ENCODE peak calls at places on chromosomes 11 and 22, in five cellular contexts. One of them, this sample, is unnamed.

GRCh38 chr11:1197431-1197885 is 25.4 kb upstream of the MUC5B start:
- DNase-seq in RWPE1: no peak
- DNase-seq in PC-3: no peak
- DNase-seq in brain microvascular endothelial cell: no peak
- DNase-seq in activated B cell treated with CpG ODN at 0.5 μM for 24 hours: no peak
- DNase-seq in this sample: no peak

GRCh38 chr22:38612217-38613006 is 42.4 kb upstream of the DMC1 start:
- DNase-seq in RWPE1: no peak
- DNase-seq in PC-3: no peak
- DNase-seq in brain microvascular endothelial cell: no peak
- DNase-seq in activated B cell treated with CpG ODN at 0.5 μM for 24 hours: no peak
- DNase-seq in this sample: no peak

GRCh38 chr11:85094795-85095194 is 532.3 kb downstream of the DLG2 start:
- DNase-seq in RWPE1: no peak
- DNase-seq in PC-3: no peak
- DNase-seq in brain microvascular endothelial cell: no peak
- DNase-seq in activated B cell treated with CpG ODN at 0.5 μM for 24 hours: no peak
- DNase-seq in this sample: no peak

GRCh38 chr11:115961168-115962003 is 457.2 kb upstream of the CADM1 start:
- DNase-seq in RWPE1: no peak
- DNase-seq in PC-3: no peak
- DNase-seq in brain microvascular endothelial cell: no peak
- DNase-seq in activated B cell treated with CpG ODN at 0.5 μM for 24 hours: no peak
- DNase-seq in this sample: no peak

GRCh38 chr22:42680648-42681047 is 31.5 kb upstream of the CYB5R3 start:
- DNase-seq in RWPE1: peak; percentile 86
- DNase-seq in PC-3: peak; percentile 96
- DNase-seq in brain microvascular endothelial cell: peak; percentile 94
- DNase-seq in activated B cell treated with CpG ODN at 0.5 μM for 24 hours: no peak
- DNase-seq in this sample: no peak

GRCh38 chr11:76641905-76642304 is 28.6 kb downstream of the LRRC32 start:
- DNase-seq in RWPE1: no peak
- DNase-seq in PC-3: no peak
- DNase-seq in brain microvascular endothelial cell: no peak
- DNase-seq in activated B cell treated with CpG ODN at 0.5 μM for 24 hours: no peak
- DNase-seq in this sample: no peak

GRCh38 chr22:45235851-45236342 is 4.8 kb downstream of the KIAA0930 start:
- DNase-seq in RWPE1: no peak
- DNase-seq in PC-3: no peak
- DNase-seq in brain microvascular endothelial cell: no peak
- DNase-seq in activated B cell treated with CpG ODN at 0.5 μM for 24 hours: peak; percentile 34
- DNase-seq in this sample: no peak

GRCh38 chr11:102620858-102621561 is 4.1 kb downstream of the MMP20 start:
- DNase-seq in RWPE1: no peak
- DNase-seq in PC-3: peak; percentile 49
- DNase-seq in brain microvascular endothelial cell: peak; percentile 80
- DNase-seq in activated B cell treated with CpG ODN at 0.5 μM for 24 hours: no peak
- DNase-seq in this sample: no peak

GRCh38 chr11:123439616-123440015 is 9.5 kb downstream of the GRAMD1B start:
- DNase-seq in RWPE1: no peak
- DNase-seq in PC-3: peak; percentile 28
- DNase-seq in brain microvascular endothelial cell: no peak
- DNase-seq in activated B cell treated with CpG ODN at 0.5 μM for 24 hours: no peak
- DNase-seq in this sample: no peak

GRCh38 chr11:100619484-100619883 is 67.6 kb upstream of the ARHGAP42 start:
- DNase-seq in RWPE1: no peak
- DNase-seq in PC-3: peak; percentile 59
- DNase-seq in brain microvascular endothelial cell: peak; percentile 53
- DNase-seq in activated B cell treated with CpG ODN at 0.5 μM for 24 hours: no peak
- DNase-seq in this sample: no peak

GRCh38 chr11:125892071-125892470 is 4.6 kb downstream of the HYLS1 start:
- DNase-seq in RWPE1: no peak
- DNase-seq in PC-3: peak; percentile 97
- DNase-seq in brain microvascular endothelial cell: no peak
- DNase-seq in activated B cell treated with CpG ODN at 0.5 μM for 24 hours: no peak
- DNase-seq in this sample: no peak

GRCh38 chr22:35476341-35476740 is 64.3 kb upstream of the RASD2 start:
- DNase-seq in RWPE1: no peak
- DNase-seq in PC-3: no peak
- DNase-seq in brain microvascular endothelial cell: peak; percentile 21
- DNase-seq in activated B cell treated with CpG ODN at 0.5 μM for 24 hours: no peak
- DNase-seq in this sample: no peak

GRCh38 chr11:93000511-93001476 is 31.3 kb downstream of the MTNR1B start:
- DNase-seq in RWPE1: peak; percentile 76
- DNase-seq in PC-3: peak; percentile 70
- DNase-seq in brain microvascular endothelial cell: peak; percentile 63
- DNase-seq in activated B cell treated with CpG ODN at 0.5 μM for 24 hours: no peak
- DNase-seq in this sample: no peak

GRCh38 chr22:37161442-37161841 is 11.7 kb upstream of the IL2RB start:
- DNase-seq in RWPE1: no peak
- DNase-seq in PC-3: peak; percentile 10
- DNase-seq in brain microvascular endothelial cell: no peak
- DNase-seq in activated B cell treated with CpG ODN at 0.5 μM for 24 hours: no peak
- DNase-seq in this sample: no peak

GRCh38 chr11:113372317-113372716 is 15.3 kb upstream of the ANKK1 start:
- DNase-seq in RWPE1: no peak
- DNase-seq in PC-3: no peak
- DNase-seq in brain microvascular endothelial cell: no peak
- DNase-seq in activated B cell treated with CpG ODN at 0.5 μM for 24 hours: no peak
- DNase-seq in this sample: no peak
- TF ChIP-seq CTCF in RWPE1: no peak
- TF ChIP-seq CTCF in PC-3: peak; percentile 44
- TF ChIP-seq CTCF in brain microvascular endothelial cell: peak; percentile 52
- TF ChIP-seq CTCF in activated B cell treated with CpG ODN at 0.5 μM for 24 hours: no peak
- TF ChIP-seq CTCF in this sample: peak; percentile 29

DNA sequence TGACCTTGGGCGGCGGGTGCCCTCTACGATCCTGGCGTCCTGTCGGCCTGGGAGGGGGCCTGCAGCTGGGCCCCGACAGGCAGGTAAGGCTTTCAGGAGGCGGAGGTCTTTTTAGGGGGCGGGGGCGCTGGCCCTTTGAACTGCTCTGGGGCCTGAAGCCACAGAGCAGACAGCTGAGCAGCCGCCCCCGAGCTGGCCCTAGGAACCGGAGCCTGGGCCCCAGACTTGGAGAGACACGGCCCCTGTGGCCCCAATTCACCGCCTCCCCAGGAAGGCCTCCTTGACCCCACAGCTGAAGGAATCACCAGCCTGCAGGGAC is 549 bp upstream of the CERK start:
- DNase-seq in RWPE1: no peak
- DNase-seq in PC-3: no peak
- DNase-seq in brain microvascular endothelial cell: no peak
- DNase-seq in activated B cell treated with CpG ODN at 0.5 μM for 24 hours: no peak
- DNase-seq in this sample: peak; percentile 16
- TF ChIP-seq CTCF in RWPE1: no peak
- TF ChIP-seq CTCF in PC-3: no peak
- TF ChIP-seq CTCF in brain microvascular endothelial cell: no peak
- TF ChIP-seq CTCF in activated B cell treated with CpG ODN at 0.5 μM for 24 hours: no peak
- TF ChIP-seq CTCF in this sample: no peak

GRCh38 chr22:31085493-31085824 is 4.3 kb downstream of the SMTN start:
- DNase-seq in RWPE1: no peak
- DNase-seq in PC-3: no peak
- DNase-seq in brain microvascular endothelial cell: no peak
- DNase-seq in activated B cell treated with CpG ODN at 0.5 μM for 24 hours: no peak
- DNase-seq in this sample: no peak
- TF ChIP-seq CTCF in RWPE1: peak; percentile 41
- TF ChIP-seq CTCF in PC-3: no peak
- TF ChIP-seq CTCF in brain microvascular endothelial cell: no peak
- TF ChIP-seq CTCF in activated B cell treated with CpG ODN at 0.5 μM for 24 hours: no peak
- TF ChIP-seq CTCF in this sample: peak; percentile 31

GRCh38 chr11:14249121-14249963 is 109.6 kb downstream of the RRAS2 start:
- DNase-seq in RWPE1: peak; percentile 48
- DNase-seq in PC-3: peak; percentile 77
- DNase-seq in brain microvascular endothelial cell: peak; percentile 27
- DNase-seq in activated B cell treated with CpG ODN at 0.5 μM for 24 hours: peak; percentile 54
- DNase-seq in this sample: peak; percentile 79

GRCh38 chr11:14253878-14254277 is 105.1 kb downstream of the RRAS2 start:
- DNase-seq in RWPE1: no peak
- DNase-seq in PC-3: no peak
- DNase-seq in brain microvascular endothelial cell: no peak
- DNase-seq in activated B cell treated with CpG ODN at 0.5 μM for 24 hours: no peak
- DNase-seq in this sample: no peak

GRCh38 chr11:14254533-14255530 is 104.2 kb downstream of the RRAS2 start:
- DNase-seq in RWPE1: no peak
- DNase-seq in PC-3: peak; percentile 39
- DNase-seq in brain microvascular endothelial cell: no peak
- DNase-seq in activated B cell treated with CpG ODN at 0.5 μM for 24 hours: no peak
- DNase-seq in this sample: peak; percentile 28

GRCh38 chr11:14251754-14252153 is 107.2 kb downstream of the RRAS2 start:
- DNase-seq in RWPE1: no peak
- DNase-seq in PC-3: no peak
- DNase-seq in brain microvascular endothelial cell: no peak
- DNase-seq in activated B cell treated with CpG ODN at 0.5 μM for 24 hours: no peak
- DNase-seq in this sample: no peak

DNA sequence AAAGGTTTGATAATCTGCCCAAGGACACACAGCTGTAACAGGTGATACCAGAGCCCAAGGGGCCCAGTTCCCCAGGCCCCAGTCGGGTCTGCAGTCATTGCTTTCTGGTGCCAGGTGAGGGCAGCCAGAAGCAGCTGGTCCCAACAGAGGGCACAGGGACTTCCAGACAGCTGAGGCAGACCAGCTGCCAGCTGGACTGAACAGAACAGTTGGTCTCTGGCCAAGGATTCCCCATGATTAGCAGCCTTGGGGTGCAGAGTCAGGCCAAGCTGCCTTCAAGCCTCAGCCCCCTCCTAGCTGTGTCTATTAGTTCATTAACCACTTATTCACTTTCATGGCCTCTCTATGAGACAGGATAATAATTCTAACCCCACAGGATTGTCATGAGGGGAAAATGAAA is 105.5 kb downstream of the RRAS2 start:
- DNase-seq in RWPE1: no peak
- DNase-seq in PC-3: no peak
- DNase-seq in brain microvascular endothelial cell: no peak
- DNase-seq in activated B cell treated with CpG ODN at 0.5 μM for 24 hours: no peak
- DNase-seq in this sample: no peak
- TF ChIP-seq CTCF in RWPE1: no peak
- TF ChIP-seq CTCF in PC-3: no peak
- TF ChIP-seq CTCF in brain microvascular endothelial cell: no peak
- TF ChIP-seq CTCF in activated B cell treated with CpG ODN at 0.5 μM for 24 hours: no peak
- TF ChIP-seq CTCF in this sample: no peak

GRCh38 chr11:66313321-66314185 is 3.3 kb downstream of the CD248 start:
- DNase-seq in RWPE1: no peak
- DNase-seq in PC-3: no peak
- DNase-seq in brain microvascular endothelial cell: no peak
- DNase-seq in activated B cell treated with CpG ODN at 0.5 μM for 24 hours: no peak
- DNase-seq in this sample: peak; percentile 69

GRCh38 chr11:66311965-66312548 is 4.8 kb downstream of the CD248 start:
- DNase-seq in RWPE1: peak; percentile 89
- DNase-seq in PC-3: peak; percentile 89
- DNase-seq in brain microvascular endothelial cell: peak; percentile 84
- DNase-seq in activated B cell treated with CpG ODN at 0.5 μM for 24 hours: peak; percentile 98
- DNase-seq in this sample: peak; percentile 82

GRCh38 chr11:66310324-66310723 is 6.5 kb downstream of the CD248 start:
- DNase-seq in RWPE1: no peak
- DNase-seq in PC-3: no peak
- DNase-seq in brain microvascular endothelial cell: no peak
- DNase-seq in activated B cell treated with CpG ODN at 0.5 μM for 24 hours: no peak
- DNase-seq in this sample: no peak

GRCh38 chr11:66312549-66313320 is 4.1 kb downstream of the CD248 start:
- DNase-seq in RWPE1: peak; percentile 95
- DNase-seq in PC-3: peak; percentile 99
- DNase-seq in brain microvascular endothelial cell: peak; percentile 99
- DNase-seq in activated B cell treated with CpG ODN at 0.5 μM for 24 hours: peak; percentile 96
- DNase-seq in this sample: peak; percentile 100

DNA sequence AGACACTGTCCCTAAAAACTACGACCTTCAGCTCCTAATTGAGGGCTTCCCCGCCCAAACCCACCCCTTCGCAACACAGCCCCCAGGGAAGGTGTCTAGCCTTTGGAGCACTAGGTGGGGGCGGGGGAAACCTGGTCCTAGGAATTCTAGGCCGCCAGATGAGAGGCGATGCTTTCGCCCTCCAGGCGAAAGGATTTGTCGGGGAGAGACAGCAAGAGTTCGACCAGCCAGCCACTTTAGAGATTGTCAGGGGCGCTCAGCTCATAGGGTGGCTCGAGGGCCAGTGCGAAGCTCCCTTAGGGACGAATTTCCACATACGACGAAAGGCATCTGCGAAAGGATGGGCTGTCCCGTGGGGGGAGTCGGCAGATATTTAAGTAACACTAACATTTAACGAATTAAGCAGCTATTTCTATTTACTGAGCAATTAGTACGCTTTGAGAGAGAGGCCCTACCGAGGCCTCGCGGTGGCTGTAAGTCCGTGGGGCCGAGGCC is 5.3 kb downstream of the CD248 start:
- DNase-seq in RWPE1: no peak
- DNase-seq in PC-3: no peak
- DNase-seq in brain microvascular endothelial cell: no peak
- DNase-seq in activated B cell treated with CpG ODN at 0.5 μM for 24 hours: no peak
- DNase-seq in this sample: no peak
- TF ChIP-seq CTCF in RWPE1: peak; percentile 87
- TF ChIP-seq CTCF in PC-3: no peak
- TF ChIP-seq CTCF in brain microvascular endothelial cell: no peak
- TF ChIP-seq CTCF in activated B cell treated with CpG ODN at 0.5 μM for 24 hours: no peak
- TF ChIP-seq CTCF in this sample: peak; percentile 73

GRCh38 chr11:19646921-19647320 is 65.7 kb upstream of the NAV2 start:
- DNase-seq in RWPE1: no peak
- DNase-seq in PC-3: peak; percentile 50
- DNase-seq in brain microvascular endothelial cell: peak; percentile 88
- DNase-seq in activated B cell treated with CpG ODN at 0.5 μM for 24 hours: no peak
- DNase-seq in this sample: no peak
- TF ChIP-seq CTCF in RWPE1: no peak
- TF ChIP-seq CTCF in PC-3: no peak
- TF ChIP-seq CTCF in brain microvascular endothelial cell: peak; percentile 14
- TF ChIP-seq CTCF in activated B cell treated with CpG ODN at 0.5 μM for 24 hours: no peak
- TF ChIP-seq CTCF in this sample: no peak